ENCODE peak calls at places on chromosomes 3 and 15, in six cellular contexts. A is Calu3; G is choroid plexus epithelial cell; B is psoas muscle; D is CD8-positive, alpha-beta T cell; T is thoracic aorta. O is an unnamed sample.

GRCh38 chr15:43977072-43977884 is 150.5 kb downstream of the WDR76 start:
- DNase-seq in D (no peak), T (no peak), A (no peak), B (no peak), G (no peak), O (no peak)

GRCh38 chr3:187406927-187407326 is 38.7 kb downstream of the RTP4 start:
- DNase-seq in D (no peak), G (peak), A (no peak), B (no peak), T (no peak), O (no peak)

GRCh38 chr3:126352476-126353454 is 4.4 kb downstream of the KLF15 start:
- DNase-seq in G (peak), D (no peak), T (no peak), B (peak), A (no peak), O (no peak)

GRCh38 chr3:24004171-24004938 is 59.3 kb downstream of the NR1D2 start:
- DNase-seq in B (no peak), D (no peak), T (no peak), A (no peak), G (no peak), O (no peak)

GRCh38 chr3:38111696-38112377 is 25.1 kb downstream of the ACAA1 start:
- DNase-seq in G (no peak), A (no peak), D (no peak), B (no peak), T (no peak), O (no peak)

GRCh38 chr3:10464068-10464434 is 41.3 kb downstream of the ATP2B2 start:
- DNase-seq in A (no peak), D (no peak), G (no peak), T (no peak), B (no peak), O (peak)

GRCh38 chr3:59678042-59678707 is 628.4 kb upstream of the CFAP20DC start:
- DNase-seq in T (no peak), G (no peak), B (no peak), D (no peak), A (no peak), O (no peak)

GRCh38 chr3:189001559-189001958 is 170.2 kb upstream of the TPRG1 start:
- DNase-seq in G (peak), T (no peak), D (no peak), A (no peak), B (no peak), O (no peak)

GRCh38 chr15:72456684-72457083 is 17.4 kb upstream of the ARIH1 start:
- DNase-seq in T (no peak), B (no peak), A (no peak), G (no peak), D (no peak), O (no peak)

GRCh38 chr3:33331414-33331813 is 54.2 kb downstream of the FBXL2 start:
- DNase-seq in G (peak), A (no peak), B (no peak), T (no peak), D (no peak), O (no peak)

GRCh38 chr3:128347282-128347681 is 119.4 kb downstream of the DNAJB8 start:
- DNase-seq in A (no peak), T (no peak), D (no peak), B (no peak), G (no peak), O (no peak)

GRCh38 chr3:65659396-65659795 is 379.3 kb downstream of the MAGI1 start:
- DNase-seq in D (no peak), B (no peak), A (no peak), G (no peak), T (no peak), O (no peak)

GRCh38 chr3:81465510-81465909 is 295.9 kb downstream of the GBE1 start:
- DNase-seq in T (no peak), B (no peak), D (no peak), G (no peak), A (no peak), O (no peak)

GRCh38 chr3:134496481-134497071 is 10.7 kb downstream of the CEP63 start:
- DNase-seq in A (no peak), D (no peak), G (peak), T (no peak), B (no peak), O (no peak)

GRCh38 chr3:84959470-84960380 is 936 bp downstream of the CADM2 start:
- DNase-seq in B (no peak), A (no peak), D (no peak), T (no peak), G (no peak), O (no peak)

GRCh38 chr15:81029416-81030367 is 29.0 kb downstream of the TLNRD1 start:
- DNase-seq in T (no peak), A (peak), B (no peak), G (peak), D (no peak), O (no peak)

GRCh38 chr3:107216711-107217110 is 160.5 kb upstream of the CCDC54 start:
- DNase-seq in T (no peak), A (peak), G (peak), B (no peak), D (no peak), O (no peak)

GRCh38 chr3:27722957-27723802 is 1.1 kb upstream of the EOMES start:
- DNase-seq in A (no peak), D (no peak), G (no peak), B (no peak), T (no peak), O (no peak)

GRCh38 chr3:16060358-16060852 is 114.1 kb upstream of the GALNT15 start:
- DNase-seq in A (peak), B (peak), D (no peak), T (peak), G (peak), O (no peak)

GRCh38 chr15:53976844-53977392 is 1.3 kb upstream of the UNC13C start:
- DNase-seq in A (peak), D (no peak), B (peak), T (no peak), G (no peak), O (peak)

GRCh38 chr3:172174396-172175253 is 135.2 kb downstream of the FNDC3B start:
- DNase-seq in T (no peak), D (no peak), G (peak), B (no peak), A (no peak), O (no peak)

GRCh38 chr3:16338999-16339398 is 74.0 kb downstream of the OXNAD1 start:
- DNase-seq in T (peak), A (no peak), D (no peak), G (peak), B (no peak), O (no peak)

GRCh38 chr3:112560330-112560729 is 1.4 kb downstream of the ATG3 start:
- DNase-seq in T (no peak), A (no peak), G (peak), D (no peak), B (no peak), O (no peak)

GRCh38 chr3:112561085-112561692 is 573 bp downstream of the ATG3 start:
- DNase-seq in G (peak), D (no peak), A (peak), T (no peak), B (peak), O (no peak)

GRCh38 chr3:112557980-112558379 is 3.8 kb downstream of the ATG3 start:
- DNase-seq in D (no peak), A (no peak), G (no peak), T (no peak), B (no peak), O (no peak)

DNA sequence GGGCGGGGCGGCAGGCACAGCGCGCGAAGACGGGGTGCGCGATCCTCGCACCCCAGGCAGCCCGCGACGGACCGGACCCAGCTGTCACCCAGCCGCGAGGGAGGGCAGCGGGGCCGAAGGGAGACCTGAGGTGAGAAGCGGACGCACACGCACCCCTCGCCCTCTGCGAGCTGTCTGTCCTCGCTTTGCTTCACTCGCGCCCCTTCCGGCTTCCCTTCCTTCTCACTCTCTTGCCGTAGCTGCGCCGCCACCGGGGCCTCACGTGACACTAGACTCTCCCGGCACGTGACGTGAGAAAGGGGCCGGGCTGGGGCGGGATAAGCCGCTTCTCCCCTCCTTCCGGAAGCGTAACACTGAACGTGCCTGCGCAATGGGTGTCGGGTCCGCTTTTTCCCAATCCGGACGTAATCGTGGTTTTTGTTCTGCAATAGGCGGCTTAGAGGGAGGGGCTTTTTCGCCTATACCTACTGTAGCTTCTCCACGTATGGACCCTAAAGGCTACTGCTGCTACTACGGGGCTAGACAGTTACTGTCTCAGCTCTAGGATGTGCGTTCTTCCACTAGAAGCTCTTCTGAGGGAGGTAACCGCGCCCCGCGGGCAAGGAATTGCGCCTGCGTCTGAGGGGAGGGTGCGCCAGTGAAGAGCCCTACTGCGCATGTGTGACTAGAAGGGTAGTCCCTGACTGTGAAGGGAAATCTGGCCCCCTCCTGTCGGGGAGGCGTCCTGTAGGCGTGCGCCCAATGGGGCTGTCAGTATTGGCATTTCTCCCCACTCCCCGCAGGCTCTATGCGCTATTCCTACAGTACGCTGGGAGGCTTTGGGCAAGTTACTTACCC is at the start of the genes ATG3 and SLC35A5:
- DNase-seq in T (peak), B (peak), A (peak), G (peak), D (peak), O (peak)
- TF ChIP-seq CTCF in T (no peak), B (no peak), A (no peak), G (no peak), D (no peak), O (no peak)

GRCh38 chr15:95174880-95175279 is 943.5 kb downstream of the MCTP2 start:
- DNase-seq in T (no peak), G (peak), A (no peak), D (no peak), B (no peak), O (no peak)
- TF ChIP-seq CTCF in T (no peak), G (no peak), A (no peak), D (no peak), B (no peak), O (no peak)

DNA sequence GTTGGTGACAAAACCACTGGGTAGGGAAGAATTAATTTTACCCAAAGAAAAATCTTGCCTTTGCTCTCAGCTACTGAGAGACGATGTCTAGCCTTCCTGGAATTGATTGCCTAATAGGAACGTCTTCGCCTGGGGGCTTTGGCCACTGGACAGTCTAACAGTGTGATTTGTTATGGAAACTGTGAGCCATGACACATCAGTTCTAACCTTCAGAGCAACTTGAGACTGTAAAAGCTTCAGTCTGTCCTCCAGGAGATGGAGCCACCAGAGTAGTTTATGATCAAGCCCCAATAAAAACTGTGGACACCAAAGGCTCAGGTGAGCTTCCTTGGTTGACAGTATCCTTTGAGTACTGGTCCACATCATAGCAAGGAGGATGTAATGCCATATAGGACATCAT is 235.8 kb upstream of the TMCO5A start:
- DNase-seq in A (no peak), T (no peak), B (no peak), D (no peak), G (peak), O (no peak)
- TF ChIP-seq CTCF in A (no peak), T (no peak), B (no peak), D (no peak), G (no peak), O (no peak)

GRCh38 chr3:25664810-25665645 is at the start of gene TOP2B:
- DNase-seq in B (peak), A (peak), T (peak), G (peak), D (peak), O (peak)

GRCh38 chr3:25662921-25663320 is 1.8 kb downstream of the TOP2B start:
- DNase-seq in T (no peak), A (no peak), B (no peak), D (no peak), G (no peak), O (no peak)

GRCh38 chr3:25663324-25664065 is 1.2 kb downstream of the TOP2B start:
- DNase-seq in A (peak), B (no peak), D (no peak), T (no peak), G (peak), O (no peak)

GRCh38 chr3:25664066-25664809 is 469 bp downstream of the TOP2B start:
- DNase-seq in D (peak), A (peak), B (peak), T (peak), G (peak), O (no peak)

DNA sequence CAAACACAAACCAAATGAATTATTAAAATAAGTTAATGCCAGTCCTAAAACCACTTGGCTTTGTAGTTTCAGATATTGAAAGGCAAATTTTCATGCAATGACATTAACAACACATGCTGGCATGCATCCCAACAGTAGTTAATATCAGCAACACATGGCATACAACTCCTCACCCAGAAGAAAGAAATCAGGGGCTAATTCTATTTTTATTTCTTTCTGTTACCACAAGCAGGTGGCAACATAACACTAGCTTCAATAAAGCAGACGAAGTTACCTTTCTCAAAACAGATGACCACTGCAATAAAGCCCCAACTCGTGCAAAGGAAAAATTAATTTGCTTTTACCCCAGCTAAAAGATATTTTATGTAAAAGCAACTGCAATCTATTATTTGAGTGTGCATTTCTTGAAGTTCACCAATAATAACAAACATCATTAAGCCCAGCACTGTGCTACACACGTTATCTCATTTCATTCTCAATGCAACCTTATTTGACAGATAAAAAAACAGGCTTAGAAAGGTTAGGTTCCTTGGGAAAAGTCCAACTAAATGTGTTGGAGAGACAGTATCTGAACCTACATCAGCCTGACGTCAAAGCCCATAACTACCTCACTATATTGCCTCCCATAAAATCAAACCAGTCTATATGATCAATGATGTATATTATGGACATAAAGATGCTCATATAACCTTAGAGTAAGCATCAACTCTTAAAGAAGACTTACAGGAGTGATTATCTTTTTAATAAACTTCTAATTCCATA is 2.8 kb downstream of the TOP2B start:
- DNase-seq in D (no peak), A (no peak), G (peak), B (no peak), T (no peak), O (no peak)
- TF ChIP-seq CTCF in D (no peak), A (no peak), G (peak), B (no peak), T (no peak), O (no peak)

DNA sequence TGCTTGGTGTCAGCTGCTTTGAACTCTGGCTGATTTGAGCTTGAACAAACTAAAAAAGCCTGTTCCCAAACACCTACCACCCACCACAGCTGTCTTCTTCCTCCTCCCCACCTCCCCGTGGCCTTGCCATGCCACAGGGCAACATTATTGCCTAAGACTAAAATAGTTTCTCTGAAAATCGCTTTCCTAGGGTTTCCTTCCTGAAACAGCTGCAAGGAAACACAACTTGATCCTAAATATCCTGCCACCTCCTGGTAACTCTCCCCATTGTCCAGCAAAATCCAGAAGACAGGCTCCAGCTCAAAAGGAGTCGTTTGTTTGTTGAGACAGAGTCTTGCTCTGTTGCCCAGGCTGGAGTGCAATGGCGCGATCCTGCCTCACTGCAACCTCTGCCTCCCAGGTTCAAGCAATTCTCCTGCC is 193.9 kb upstream of the TPM1 start:
- DNase-seq in A (no peak), G (peak), B (no peak), T (no peak), D (no peak), O (no peak)
- TF ChIP-seq CTCF in A (no peak), G (peak), B (no peak), T (no peak), D (no peak), O (no peak)

GRCh38 chr15:82792068-82792467 is 13.8 kb downstream of the FSD2 start:
- DNase-seq in T (no peak), D (no peak), G (no peak), B (no peak), A (no peak), O (no peak)
- TF ChIP-seq CTCF in T (no peak), D (no peak), G (no peak), B (no peak), A (no peak), O (no peak)

DNA sequence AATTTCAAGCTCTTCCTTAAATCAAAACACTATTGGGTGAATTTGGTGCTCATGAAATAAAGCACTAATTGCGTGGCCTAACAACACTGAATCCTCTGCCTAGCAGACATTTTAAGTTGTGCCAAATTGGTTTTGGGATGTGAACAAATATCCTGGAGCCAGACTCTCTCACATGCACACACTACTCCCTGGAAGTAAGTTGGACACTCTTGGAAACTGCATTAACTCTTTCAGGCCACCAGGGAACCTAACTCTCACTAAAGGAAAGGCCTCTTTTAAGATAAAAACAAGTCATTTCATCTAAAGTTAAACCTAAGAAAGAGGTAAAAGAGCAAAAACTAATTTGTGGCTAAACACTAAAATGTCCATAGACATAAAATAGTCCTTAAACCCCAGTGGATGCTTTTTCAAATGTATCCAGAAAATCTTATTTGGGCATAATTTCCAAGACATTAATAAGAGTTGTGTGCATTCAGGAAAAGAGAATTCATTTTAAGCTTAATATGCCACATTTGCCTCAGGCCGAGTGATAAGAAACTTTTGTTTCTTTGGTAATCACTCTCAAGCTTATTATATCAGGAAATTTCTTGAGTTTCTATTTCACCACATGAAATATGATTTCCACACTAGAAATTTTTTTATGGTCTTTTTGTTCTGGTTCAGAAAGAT is 61.8 kb downstream of the ZBTB20 start:
- DNase-seq in T (no peak), B (no peak), A (no peak), G (no peak), D (no peak), O (no peak)
- TF ChIP-seq CTCF in T (peak), B (peak), A (no peak), G (peak), D (no peak), O (no peak)